ENCODE peak calls at places on chromosomes 2 and 18, in eight cellular contexts. D is sigmoid colon; X is stomach; M is small intestine; E is esophagus squamous epithelium; O is RWPE1; S is GM23338; N is CD8-positive, alpha-beta T cell. G is an unnamed sample.

GRCh38 chr2:239803764-239804111 is 221.4 kb downstream of the NDUFA10 start:
- DNase-seq in D (no peak), X (peak), M (no peak), E (no peak), O (no peak), S (no peak), N (no peak), G (no peak)

GRCh38 chr2:44934521-44934961 is 7.0 kb upstream of the SIX3 start:
- DNase-seq in D (peak), X (no peak), M (no peak), E (no peak), O (no peak), S (peak), N (no peak), G (peak)

GRCh38 chr18:34929336-34929780 is 111.9 kb upstream of the MAPRE2 start:
- DNase-seq in D (no peak), X (no peak), M (peak), E (no peak), O (peak), S (no peak), N (no peak), G (no peak)

GRCh38 chr18:57882465-57882864 is 79.3 kb upstream of the ATP8B1 start:
- DNase-seq in D (no peak), X (no peak), M (no peak), E (no peak), O (no peak), S (no peak), N (no peak), G (no peak)

GRCh38 chr2:26838121-26838906 is 9.6 kb upstream of the DPYSL5 start:
- DNase-seq in D (no peak), X (no peak), M (no peak), E (no peak), O (no peak), S (peak), N (no peak), G (no peak)

GRCh38 chr2:45986509-45986908 is 310.7 kb upstream of the EPAS1 start:
- DNase-seq in D (no peak), X (no peak), M (no peak), E (no peak), O (no peak), S (no peak), N (no peak), G (peak)

GRCh38 chr2:118826093-118826492 is 21.4 kb downstream of the EN1 start:
- DNase-seq in D (no peak), X (no peak), M (no peak), E (no peak), O (no peak), S (no peak), N (no peak), G (no peak)

GRCh38 chr2:164073053-164073757 is 337.4 kb upstream of the FIGN start:
- DNase-seq in D (no peak), X (no peak), M (no peak), E (no peak), O (no peak), S (no peak), N (no peak), G (no peak)

GRCh38 chr18:12278153-12278764 is 24.1 kb downstream of the CIDEA start:
- DNase-seq in D (no peak), X (no peak), M (no peak), E (no peak), O (no peak), S (peak), N (no peak), G (no peak)

GRCh38 chr2:186862869-186863709 is 14.1 kb upstream of the ZSWIM2 start:
- DNase-seq in D (no peak), X (no peak), M (peak), E (no peak), O (peak), S (peak), N (no peak), G (no peak)

GRCh38 chr2:207930747-207931146 is 94.6 kb downstream of the PLEKHM3 start:
- DNase-seq in D (peak), X (peak), M (peak), E (no peak), O (peak), S (peak), N (no peak), G (no peak)

GRCh38 chr2:213995400-213996105 is 415.3 kb upstream of the VWC2L start:
- DNase-seq in D (no peak), X (no peak), M (no peak), E (no peak), O (peak), S (no peak), N (no peak), G (no peak)

GRCh38 chr2:147378403-147378802 is 466.4 kb upstream of the ACVR2A start:
- DNase-seq in D (no peak), X (no peak), M (no peak), E (no peak), O (no peak), S (no peak), N (no peak), G (no peak)

GRCh38 chr2:62201307-62201706 is 5.4 kb downstream of the B3GNT2 start:
- DNase-seq in D (no peak), X (no peak), M (no peak), E (no peak), O (no peak), S (no peak), N (no peak), G (no peak)

GRCh38 chr2:110869472-110870446 is 137.4 kb downstream of the ACOXL start:
- DNase-seq in D (no peak), X (no peak), M (no peak), E (no peak), O (no peak), S (no peak), N (no peak), G (no peak)

GRCh38 chr2:194686569-194686968 is 970.5 kb upstream of the SLC39A10 start:
- DNase-seq in D (no peak), X (no peak), M (no peak), E (no peak), O (no peak), S (no peak), N (no peak), G (no peak)

GRCh38 chr2:79271456-79271855 is 111.9 kb upstream of the REG3A start:
- DNase-seq in D (no peak), X (no peak), M (no peak), E (no peak), O (no peak), S (no peak), N (no peak), G (no peak)

GRCh38 chr2:53508667-53509066 is 258.9 kb upstream of the CHAC2 start:
- DNase-seq in D (no peak), X (no peak), M (no peak), E (no peak), O (no peak), S (peak), N (no peak), G (no peak)

GRCh38 chr2:70043252-70043875 is 43.9 kb upstream of the PCBP1 start:
- DNase-seq in D (no peak), X (peak), M (no peak), E (peak), O (no peak), S (no peak), N (no peak), G (no peak)

GRCh38 chr18:13280066-13280795 is 61.7 kb downstream of the LDLRAD4 start:
- DNase-seq in D (no peak), X (no peak), M (no peak), E (no peak), O (no peak), S (no peak), N (no peak), G (no peak)

GRCh38 chr18:48829443-48830149 is 121.2 kb downstream of the SMAD7 start:
- DNase-seq in D (peak), X (peak), M (no peak), E (no peak), O (no peak), S (peak), N (peak), G (no peak)

GRCh38 chr18:65221736-65222135 is 529.1 kb upstream of the CDH7 start:
- DNase-seq in D (no peak), X (no peak), M (no peak), E (no peak), O (no peak), S (no peak), N (no peak), G (no peak)

GRCh38 chr2:164920430-164920829 is 34.9 kb downstream of the SLC38A11 start:
- DNase-seq in D (no peak), X (no peak), M (no peak), E (no peak), O (peak), S (no peak), N (no peak), G (no peak)

GRCh38 chr2:67646714-67647333 is 249.7 kb downstream of the ETAA1 start:
- DNase-seq in D (no peak), X (no peak), M (no peak), E (no peak), O (no peak), S (no peak), N (no peak), G (no peak)

GRCh38 chr2:197269173-197269572 is 41.4 kb downstream of the ANKRD44 start:
- DNase-seq in D (no peak), X (no peak), M (no peak), E (no peak), O (no peak), S (no peak), N (no peak), G (no peak)

GRCh38 chr2:54620948-54621347 is 102.5 kb upstream of the EML6 start:
- DNase-seq in D (no peak), X (no peak), M (no peak), E (no peak), O (no peak), S (no peak), N (no peak), G (no peak)

GRCh38 chr2:86368181-86368824 is 30.9 kb upstream of the REEP1 start:
- DNase-seq in D (no peak), X (peak), M (peak), E (no peak), O (peak), S (peak), N (peak), G (peak)

GRCh38 chr2:210225461-210225798 is 183 bp upstream of the ACADL start:
- DNase-seq in D (no peak), X (no peak), M (no peak), E (no peak), O (peak), S (no peak), N (no peak), G (no peak)

GRCh38 chr2:119432882-119433522 is 1.3 kb downstream of the TMEM37 start:
- DNase-seq in D (no peak), X (no peak), M (no peak), E (no peak), O (no peak), S (peak), N (no peak), G (no peak)

GRCh38 chr2:1730047-1730937 is 14.0 kb downstream of the PXDN start:
- DNase-seq in D (peak), X (peak), M (no peak), E (no peak), O (peak), S (peak), N (peak), G (no peak)

GRCh38 chr2:28544915-28545589 is 49.2 kb downstream of the PLB1 start:
- DNase-seq in D (no peak), X (peak), M (peak), E (no peak), O (no peak), S (no peak), N (no peak), G (no peak)

GRCh38 chr2:28543316-28544068 is 47.6 kb downstream of the PLB1 start:
- DNase-seq in D (peak), X (no peak), M (no peak), E (no peak), O (no peak), S (no peak), N (no peak), G (no peak)

GRCh38 chr2:28545590-28546195 is 49.8 kb downstream of the PLB1 start:
- DNase-seq in D (peak), X (no peak), M (peak), E (no peak), O (peak), S (no peak), N (no peak), G (no peak)

GRCh38 chr2:28544405-28544914 is 48.6 kb downstream of the PLB1 start:
- DNase-seq in D (peak), X (no peak), M (peak), E (no peak), O (no peak), S (no peak), N (no peak), G (no peak)

GRCh38 chr2:28544069-28544346 is 48.1 kb downstream of the PLB1 start:
- DNase-seq in D (peak), X (no peak), M (no peak), E (no peak), O (no peak), S (no peak), N (no peak), G (no peak)
- H3K27ac ChIP-seq in D (no peak), X (no peak), M (peak), E (no peak), O (no peak), S (no peak), N (no peak), G (no peak)

GRCh38 chr2:191249131-191249813 is 4.1 kb downstream of the MYO1B start:
- DNase-seq in D (no peak), X (no peak), M (peak), E (no peak), O (no peak), S (no peak), N (no peak), G (no peak)

GRCh38 chr2:191245046-191245868 is at the start of gene MYO1B:
- DNase-seq in D (peak), X (peak), M (peak), E (no peak), O (peak), S (peak), N (peak), G (peak)

GRCh38 chr2:191245869-191246531 is 796 bp downstream of the MYO1B start:
- DNase-seq in D (peak), X (peak), M (peak), E (no peak), O (peak), S (peak), N (peak), G (peak)

GRCh38 chr2:191247381-191248057 is 2.3 kb downstream of the MYO1B start:
- DNase-seq in D (no peak), X (no peak), M (peak), E (no peak), O (peak), S (peak), N (no peak), G (peak)

GRCh38 chr2:191246820-191247380 is 1.7 kb downstream of the MYO1B start:
- DNase-seq in D (no peak), X (no peak), M (peak), E (no peak), O (no peak), S (no peak), N (no peak), G (no peak)
- H3K27ac ChIP-seq in D (peak), X (peak), M (no peak), E (peak), O (peak), S (no peak), N (no peak), G (no peak)

DNA sequence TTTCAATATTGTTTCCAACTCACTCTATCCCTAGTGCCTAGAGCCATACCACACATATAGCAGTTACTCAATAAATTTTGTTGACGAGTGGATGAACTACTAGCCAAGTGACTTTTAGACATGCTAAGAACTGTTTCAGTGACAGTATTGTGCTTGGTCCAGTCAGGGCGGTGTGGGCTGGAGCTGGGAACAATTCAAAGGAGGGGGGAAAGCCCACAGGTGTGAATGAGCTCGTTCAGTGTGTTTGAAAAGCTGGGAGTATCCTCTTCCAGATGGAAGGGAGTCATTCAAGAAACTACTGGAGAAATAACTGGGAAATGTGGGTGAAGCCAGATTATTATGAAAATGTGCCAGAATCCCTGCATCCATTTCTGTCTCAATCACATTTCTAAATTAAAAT is 1.7 kb upstream of the SERPINE2 start:
- DNase-seq in D (no peak), X (no peak), M (no peak), E (no peak), O (no peak), S (no peak), N (no peak), G (no peak)
- H3K27ac ChIP-seq in D (no peak), X (no peak), M (no peak), E (no peak), O (no peak), S (no peak), N (no peak), G (no peak)

GRCh38 chr18:9280854-9281253 is 53.7 kb upstream of the TWSG1 start:
- DNase-seq in D (no peak), X (no peak), M (no peak), E (no peak), O (no peak), S (no peak), N (no peak), G (no peak)
- H3K27ac ChIP-seq in D (no peak), X (no peak), M (no peak), E (no peak), O (no peak), S (no peak), N (no peak), G (no peak)

GRCh38 chr2:237889016-237889415 is 29.6 kb downstream of the RAMP1 start:
- DNase-seq in D (peak), X (no peak), M (no peak), E (no peak), O (no peak), S (no peak), N (no peak), G (no peak)
- H3K27ac ChIP-seq in D (peak), X (peak), M (no peak), E (peak), O (peak), S (no peak), N (no peak), G (no peak)